ENCODE peak calls at places on chromosomes 7 and 10, in ten cellular contexts. Z is lower lobe of right lung; O is transverse colon; M is GM12878; D is AG04450; K is thoracic aorta; W is choroid plexus epithelial cell; J is CD8-positive, alpha-beta T cell; S is heart right ventricle; F is heart left ventricle. V is an unnamed sample.

GRCh38 chr7:30667172-30667571 is 15.1 kb downstream of the CRHR2 start:
- DNase-seq in W (no peak), Z (no peak), D (no peak), S (no peak), K (no peak), M (no peak), F (no peak), O (no peak), J (no peak), V (no peak)

GRCh38 chr7:22561895-22562593 is 62.1 kb upstream of the STEAP1B start:
- DNase-seq in W (no peak), Z (no peak), F (no peak), O (no peak), J (no peak), D (no peak), S (no peak), K (no peak), M (no peak), V (no peak)

GRCh38 chr10:63573068-63573697 is 52.0 kb downstream of the REEP3 start:
- DNase-seq in Z (no peak), M (no peak), K (no peak), O (no peak), F (no peak), W (peak), J (no peak), S (no peak), D (peak), V (peak)

GRCh38 chr10:71975891-71976725 is 11.9 kb downstream of the CHST3 start:
- DNase-seq in K (no peak), W (peak), J (no peak), M (no peak), D (no peak), F (no peak), Z (no peak), S (no peak), O (peak), V (peak)

GRCh38 chr7:14888904-14889482 is 13.6 kb downstream of the DGKB start:
- DNase-seq in D (no peak), F (no peak), J (no peak), W (peak), O (no peak), Z (no peak), S (no peak), M (no peak), K (no peak), V (no peak)

GRCh38 chr10:117503886-117504205 is 38.7 kb upstream of the EMX2 start:
- DNase-seq in S (no peak), Z (no peak), J (no peak), F (no peak), O (no peak), W (no peak), K (no peak), D (no peak), M (no peak), V (peak)

GRCh38 chr10:91919651-91920050 is 3.9 kb upstream of the BTAF1 start:
- DNase-seq in S (no peak), M (no peak), D (no peak), J (no peak), W (no peak), O (no peak), K (no peak), Z (no peak), F (no peak), V (no peak)

GRCh38 chr10:73848821-73849489 is 25.4 kb downstream of the CAMK2G start:
- DNase-seq in K (peak), F (peak), S (peak), M (peak), J (peak), W (peak), O (peak), Z (peak), D (peak), V (peak)

GRCh38 chr7:23472974-23473847 is 2.9 kb upstream of the IGF2BP3 start:
- DNase-seq in J (no peak), W (peak), O (no peak), S (no peak), Z (no peak), M (no peak), F (no peak), K (no peak), D (no peak), V (peak)

GRCh38 chr7:40583653-40584424 is 449.0 kb downstream of the SUGCT start:
- DNase-seq in Z (no peak), K (no peak), D (no peak), F (no peak), J (no peak), W (no peak), S (no peak), M (no peak), O (no peak), V (no peak)

GRCh38 chr7:17599733-17600685 is 301.6 kb downstream of the AHR start:
- DNase-seq in K (no peak), J (no peak), W (peak), Z (no peak), S (no peak), D (peak), F (no peak), M (no peak), O (no peak), V (peak)

GRCh38 chr10:61786728-61787127 is 114.8 kb upstream of the ARID5B start:
- DNase-seq in O (no peak), F (no peak), Z (no peak), S (no peak), J (no peak), K (no peak), D (no peak), M (peak), W (peak), V (peak)

GRCh38 chr10:93300518-93300917 is 181.6 kb downstream of the MYOF start:
- DNase-seq in M (no peak), J (no peak), W (no peak), K (no peak), O (no peak), F (no peak), D (no peak), Z (no peak), S (no peak), V (no peak)

GRCh38 chr10:22434521-22434920 is 89.2 kb downstream of the SPAG6 start:
- DNase-seq in O (no peak), Z (no peak), M (no peak), W (no peak), D (no peak), F (no peak), J (no peak), S (no peak), K (no peak), V (no peak)

GRCh38 chr7:95324396-95324795 is at the start of gene PON1:
- DNase-seq in O (no peak), J (peak), W (no peak), K (no peak), Z (no peak), D (no peak), M (no peak), S (no peak), F (peak), V (no peak)

GRCh38 chr10:14564268-14564744 is 210.4 kb downstream of the FAM107B start:
- DNase-seq in F (no peak), O (no peak), Z (no peak), S (no peak), M (no peak), D (no peak), W (no peak), J (no peak), K (no peak), V (no peak)

GRCh38 chr10:69318997-69319727 is 40.9 kb downstream of the HK1 start:
- DNase-seq in J (peak), M (no peak), F (peak), W (peak), K (peak), O (peak), D (no peak), Z (peak), S (peak), V (peak)

GRCh38 chr7:133672866-133673265 is 420.0 kb downstream of the EXOC4 start:
- DNase-seq in M (no peak), F (no peak), J (no peak), D (no peak), K (no peak), Z (no peak), S (no peak), W (no peak), O (no peak), V (no peak)

GRCh38 chr10:103854687-103855423 is 521 bp downstream of the SH3PXD2A start:
- DNase-seq in D (no peak), S (peak), W (no peak), O (peak), M (no peak), J (peak), Z (no peak), F (peak), K (no peak), V (no peak)

GRCh38 chr7:106281919-106282318 is 2.9 kb downstream of the NAMPT start:
- DNase-seq in D (no peak), K (no peak), F (no peak), O (no peak), S (no peak), Z (no peak), W (no peak), J (no peak), M (no peak), V (peak)

GRCh38 chr10:70694410-70695179 is 22.3 kb downstream of the ADAMTS14 start:
- DNase-seq in Z (no peak), O (no peak), S (no peak), J (no peak), K (no peak), W (no peak), F (no peak), D (peak), M (no peak), V (peak)

DNA sequence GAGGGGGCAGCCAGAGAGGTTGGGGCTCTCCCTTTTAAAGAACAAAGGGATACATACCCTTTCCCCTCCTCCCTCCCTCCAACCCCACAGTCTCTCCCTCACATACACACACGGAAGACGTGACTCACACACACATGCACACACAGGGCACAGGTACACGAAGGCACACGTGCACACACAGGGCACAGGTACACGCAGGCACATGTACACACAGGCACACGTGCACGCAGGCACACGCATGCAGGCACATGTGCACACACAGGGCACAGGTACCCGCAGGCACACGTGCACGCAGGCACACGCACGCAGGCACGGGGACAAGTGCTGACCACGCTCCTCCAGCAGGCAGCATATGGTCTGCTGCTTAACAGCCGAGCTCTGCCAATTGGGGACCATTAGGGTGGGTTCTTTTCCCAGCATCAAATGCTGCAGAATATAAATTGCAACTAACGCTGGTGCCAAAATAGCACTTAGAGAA is 55.0 kb upstream of the TNRC18 start:
- DNase-seq in Z (no peak), M (no peak), F (no peak), W (no peak), J (no peak), D (no peak), S (no peak), O (no peak), K (no peak), V (no peak)
- H3K4me3 ChIP-seq in Z (peak), M (no peak), F (no peak), W (no peak), J (no peak), D (no peak), S (peak), O (peak), K (peak), V (peak)

GRCh38 chr10:102538811-102539210 is 35.0 kb downstream of the SUFU start:
- DNase-seq in W (no peak), F (no peak), K (no peak), O (no peak), S (no peak), J (no peak), Z (no peak), M (no peak), D (no peak), V (no peak)

GRCh38 chr10:102537367-102537766 is 33.6 kb downstream of the SUFU start:
- DNase-seq in M (peak), O (no peak), W (no peak), D (no peak), J (no peak), K (no peak), F (no peak), Z (no peak), S (no peak), V (no peak)

GRCh38 chr10:102542800-102543418 is 39.1 kb downstream of the SUFU start:
- DNase-seq in O (no peak), D (peak), W (peak), F (no peak), K (no peak), Z (no peak), J (no peak), M (no peak), S (no peak), V (peak)

GRCh38 chr10:102537948-102538347 is 34.2 kb downstream of the SUFU start:
- DNase-seq in J (no peak), F (no peak), S (no peak), M (no peak), D (no peak), K (no peak), Z (no peak), O (no peak), W (no peak), V (no peak)

GRCh38 chr10:102540023-102540422 is 36.3 kb downstream of the SUFU start:
- DNase-seq in F (no peak), D (no peak), K (no peak), J (no peak), W (peak), M (no peak), O (no peak), S (no peak), Z (no peak), V (no peak)
- TF ChIP-seq CTCF in F (no peak), D (peak), K (peak), J (no peak), W (peak), M (peak), O (no peak), S (peak), Z (peak), V (peak)

DNA sequence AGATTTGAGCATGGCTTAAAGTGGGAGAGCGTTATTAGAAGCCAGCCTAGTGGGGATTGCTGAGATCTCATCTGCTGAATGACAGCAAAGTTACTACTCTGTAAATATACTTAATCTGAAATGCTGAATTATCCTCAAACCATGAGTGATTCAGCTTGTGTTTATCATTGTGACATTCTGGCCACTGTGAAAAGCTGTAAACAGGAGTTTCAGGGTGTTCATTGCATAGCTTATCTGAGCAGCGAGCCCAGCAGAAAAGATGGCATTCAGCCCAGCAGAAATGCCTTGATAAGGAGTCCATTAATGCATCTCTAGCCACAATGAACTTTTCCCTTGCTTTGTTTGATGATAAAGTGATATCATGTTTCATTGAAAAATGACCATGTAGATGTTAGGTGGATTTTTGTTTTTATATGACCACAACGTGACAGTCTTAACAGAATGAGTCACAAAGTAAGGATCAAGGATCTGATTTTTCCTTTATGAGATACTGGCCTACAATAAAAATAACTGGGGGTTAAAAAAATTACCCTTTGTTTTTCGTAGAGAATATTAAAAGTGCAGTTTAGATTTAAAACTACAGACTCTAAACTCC is 7.8 kb downstream of the TES start:
- DNase-seq in M (no peak), O (no peak), D (peak), S (no peak), W (peak), F (no peak), J (no peak), Z (no peak), K (no peak), V (peak)
- H3K4me3 ChIP-seq in M (no peak), O (no peak), D (no peak), S (no peak), W (no peak), F (no peak), J (no peak), Z (no peak), K (peak), V (no peak)

DNA sequence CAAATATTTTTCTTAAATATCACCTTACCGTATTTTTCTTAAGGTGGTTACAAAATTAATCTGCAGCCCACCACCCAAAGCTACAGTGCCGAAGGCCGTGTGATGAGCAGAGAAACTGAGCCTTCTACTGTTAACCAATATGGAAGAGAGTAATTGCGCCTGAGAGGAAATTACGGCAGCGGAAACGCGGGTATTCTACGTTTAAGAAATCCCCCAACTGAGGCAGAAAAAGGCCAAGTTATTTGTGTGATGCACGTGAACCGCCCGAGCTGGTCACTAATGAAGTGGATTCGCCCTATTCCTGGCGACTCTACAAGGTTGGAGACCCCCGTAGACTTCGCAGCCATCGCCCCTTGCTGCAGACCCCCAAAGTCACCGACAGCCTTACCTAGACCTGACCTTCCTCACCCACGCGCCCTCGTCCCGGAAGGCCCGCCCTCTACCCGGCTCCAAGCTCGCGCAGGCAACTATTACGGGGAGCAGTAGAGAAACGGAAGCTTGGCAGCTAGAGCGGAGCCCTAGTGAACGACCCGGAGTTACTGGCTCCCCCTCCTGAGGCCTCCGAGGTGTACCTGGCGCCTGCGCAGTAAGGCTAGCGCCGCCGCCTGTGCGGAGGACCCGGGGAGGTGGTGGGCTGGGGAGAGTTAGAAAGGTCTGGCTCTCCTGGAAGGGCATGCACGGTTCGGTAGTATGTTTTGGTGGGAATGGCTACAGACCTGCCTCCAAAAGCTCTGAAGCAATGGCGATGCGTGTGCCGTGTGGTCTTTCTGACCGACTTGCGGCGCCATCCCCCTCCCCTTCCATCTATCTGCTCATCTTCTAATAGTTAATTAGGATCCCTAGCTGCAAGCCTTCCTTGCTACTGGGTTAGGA is at the start of gene MRPS33:
- DNase-seq in F (peak), Z (peak), W (peak), S (peak), O (peak), M (peak), D (peak), K (peak), J (peak), V (peak)
- TF ChIP-seq CTCF in F (peak), Z (peak), W (peak), S (peak), O (peak), M (peak), D (peak), K (no peak), J (peak), V (peak)

GRCh38 chr7:100428967-100429636 is 529 bp upstream of the MEPCE start:
- DNase-seq in M (peak), W (peak), J (peak), F (peak), Z (peak), D (peak), O (peak), K (peak), S (peak), V (peak)
- H3K4me3 ChIP-seq in M (peak), W (peak), J (peak), F (peak), Z (peak), D (peak), O (peak), K (peak), S (peak), V (peak)

GRCh38 chr7:4100148-4100547 is 581.9 kb upstream of the FOXK1 start:
- DNase-seq in F (no peak), K (no peak), W (no peak), Z (no peak), O (no peak), M (no peak), S (no peak), D (no peak), J (no peak), V (no peak)

GRCh38 chr7:4100691-4101090 is 581.4 kb upstream of the FOXK1 start:
- DNase-seq in D (no peak), K (no peak), J (no peak), F (no peak), Z (no peak), W (no peak), S (no peak), O (no peak), M (no peak), V (no peak)

GRCh38 chr7:4099651-4100050 is 582.4 kb upstream of the FOXK1 start:
- DNase-seq in W (no peak), Z (no peak), S (no peak), K (no peak), F (no peak), O (no peak), D (no peak), J (no peak), M (no peak), V (no peak)

GRCh38 chr7:4102231-4102841 is 579.8 kb upstream of the FOXK1 start:
- DNase-seq in J (no peak), O (no peak), M (no peak), D (no peak), S (no peak), F (no peak), Z (no peak), W (no peak), K (no peak), V (no peak)

DNA sequence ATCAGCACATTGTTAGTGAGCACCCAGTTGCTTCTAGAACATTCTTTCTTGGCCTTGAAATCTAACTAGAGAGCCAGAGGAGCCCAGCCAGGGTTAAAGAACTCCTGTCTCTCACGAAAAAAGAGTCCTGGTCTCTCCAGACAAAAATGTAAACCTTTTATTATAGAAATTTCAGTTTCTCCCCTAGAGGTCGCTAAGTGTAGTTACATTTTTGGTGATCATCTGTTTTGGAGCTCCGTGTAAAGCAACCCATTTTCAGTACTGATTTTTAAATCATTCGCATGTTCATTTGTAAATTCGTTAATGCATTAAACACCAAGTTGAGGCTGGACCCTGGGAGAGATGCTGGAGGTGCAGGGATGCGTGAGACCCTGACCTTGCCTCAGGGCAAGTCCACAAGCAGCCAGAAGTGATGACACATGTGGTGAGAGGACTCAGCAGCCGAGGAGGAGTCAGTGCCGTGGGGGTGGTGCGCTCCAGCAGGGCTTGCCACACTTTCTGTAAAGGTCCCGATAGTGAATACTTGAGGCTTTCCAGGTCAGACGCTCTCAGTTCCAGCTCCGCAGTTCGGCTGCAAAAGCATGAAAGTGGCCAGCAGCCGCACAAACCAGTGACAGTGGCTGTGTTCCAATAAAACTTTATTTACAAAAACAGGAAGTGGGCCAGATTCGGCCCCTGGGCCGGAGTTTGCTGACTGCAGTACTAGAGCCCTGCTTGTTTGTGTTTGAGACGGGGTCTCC is 578.6 kb upstream of the FOXK1 start:
- DNase-seq in W (peak), O (no peak), F (no peak), S (no peak), Z (no peak), M (no peak), J (no peak), D (no peak), K (no peak), V (no peak)
- TF ChIP-seq CTCF in W (no peak), O (no peak), F (no peak), S (no peak), Z (no peak), M (no peak), J (no peak), D (no peak), K (no peak), V (no peak)

GRCh38 chr10:102226542-102226870 is 407 bp downstream of the ELOVL3 start:
- DNase-seq in D (no peak), S (no peak), O (no peak), M (no peak), W (no peak), F (no peak), J (no peak), Z (no peak), K (no peak), V (no peak)
- H3K4me3 ChIP-seq in D (peak), S (no peak), O (peak), M (peak), W (no peak), F (no peak), J (peak), Z (peak), K (peak), V (peak)